ENCODE peak calls at places on chromosome 6, in four cellular contexts. S is NCI-H345, Z is T-helper 1 cell, Q is endothelial cell. M is an unnamed sample.

GRCh38 chr6:118801257-118801656 is 92.7 kb upstream of the ASF1A start:
- DNase-seq in S (no peak), Z (no peak), Q (no peak), M (no peak)

GRCh38 chr6:166308769-166309589 is 787 bp upstream of the PRR18 start:
- DNase-seq in S (peak), Z (no peak), Q (no peak), M (no peak)

GRCh38 chr6:15911753-15912504 is 217.0 kb upstream of the MYLIP start:
- DNase-seq in S (no peak), Z (no peak), Q (no peak), M (no peak)

GRCh38 chr6:17705428-17705777 is 1.3 kb downstream of the NUP153 start:
- DNase-seq in S (peak), Z (no peak), Q (peak), M (no peak)

GRCh38 chr6:53811082-53811481 is 16.3 kb downstream of the LRRC1 start:
- DNase-seq in S (peak), Z (no peak), Q (no peak), M (no peak)

GRCh38 chr6:69390125-69390524 is 406.7 kb downstream of the LMBRD1 start:
- DNase-seq in S (no peak), Z (no peak), Q (no peak), M (no peak)

GRCh38 chr6:140002406-140003022 is 628.1 kb upstream of the CITED2 start:
- DNase-seq in S (no peak), Z (no peak), Q (no peak), M (no peak)

GRCh38 chr6:146788115-146788514 is 189.3 kb downstream of the ADGB start:
- DNase-seq in S (no peak), Z (no peak), Q (no peak), M (no peak)

GRCh38 chr6:43785904-43786303 is 15.9 kb downstream of the VEGFA start:
- DNase-seq in S (no peak), Z (no peak), Q (no peak), M (no peak)

GRCh38 chr6:37477656-37478435 is 21.8 kb downstream of the CCDC167 start:
- DNase-seq in S (no peak), Z (no peak), Q (no peak), M (peak)

GRCh38 chr6:169958510-169958909 is 207.1 kb downstream of the ERMARD start:
- DNase-seq in S (no peak), Z (no peak), Q (no peak), M (no peak)

GRCh38 chr6:15327271-15327670 is 81.4 kb downstream of the JARID2 start:
- DNase-seq in S (no peak), Z (peak), Q (no peak), M (no peak)

GRCh38 chr6:33599413-33599911 is 19.4 kb upstream of the BAK1 start:
- DNase-seq in S (peak), Z (no peak), Q (no peak), M (peak)

GRCh38 chr6:170096803-170097504 is 193.9 kb downstream of the DLL1 start:
- DNase-seq in S (no peak), Z (no peak), Q (peak), M (peak)

GRCh38 chr6:106799008-106799952 is 169.9 kb downstream of the QRSL1 start:
- DNase-seq in S (no peak), Z (no peak), Q (no peak), M (no peak)

GRCh38 chr6:148349466-148349865 is 6.8 kb downstream of the SASH1 start:
- DNase-seq in S (no peak), Z (no peak), Q (no peak), M (no peak)

GRCh38 chr6:149236584-149236983 is 80.9 kb upstream of the TAB2 start:
- DNase-seq in S (no peak), Z (no peak), Q (no peak), M (no peak)

GRCh38 chr6:50840112-50840813 is 21.6 kb downstream of the TFAP2B start:
- DNase-seq in S (no peak), Z (no peak), Q (no peak), M (no peak)

GRCh38 chr6:25457519-25457918 is 178.3 kb downstream of the CARMIL1 start:
- DNase-seq in S (no peak), Z (no peak), Q (no peak), M (no peak)

GRCh38 chr6:109349419-109349987 is 32.8 kb downstream of the CD164 start:
- DNase-seq in S (peak), Z (no peak), Q (no peak), M (no peak)

GRCh38 chr6:116422238-116422637 is 38.9 kb upstream of the CALHM6 start:
- DNase-seq in S (no peak), Z (no peak), Q (no peak), M (no peak)

GRCh38 chr6:151731313-151731712 is 76.2 kb upstream of the ESR1 start:
- DNase-seq in S (no peak), Z (no peak), Q (no peak), M (no peak)

GRCh38 chr6:46549155-46549554 is 57.9 kb upstream of the RCAN2 start:
- DNase-seq in S (no peak), Z (no peak), Q (no peak), M (no peak)

GRCh38 chr6:37648465-37649330 is 49.0 kb downstream of the MDGA1 start:
- DNase-seq in S (no peak), Z (no peak), Q (no peak), M (no peak)

GRCh38 chr6:87618531-87618930 is 28.6 kb downstream of the ORC3 start:
- DNase-seq in S (no peak), Z (no peak), Q (no peak), M (no peak)

M was measured in cardiac septum.